ENCODE peak calls at places on chromosomes 5 and 9, in seven cellular contexts. Q is GM12878, K is SK-N-SH, B is H1, S is HCT116, O is HepG2, G is K562. C is an unnamed sample.

GRCh38 chr5:91183743-91184142 is 199.4 kb downstream of the ARRDC3 start:
- DNase-seq in B (peak), G (no peak), K (no peak), O (no peak), S (no peak), Q (no peak), C (no peak)

GRCh38 chr5:620586-621180 is 8.5 kb downstream of the CEP72 start:
- DNase-seq in B (no peak), G (no peak), O (peak), S (no peak), K (no peak), Q (no peak), C (no peak)

GRCh38 chr9:36793277-36793676 is 220.6 kb downstream of the MELK start:
- DNase-seq in K (peak), B (no peak), O (no peak), Q (no peak), G (peak), S (peak), C (no peak)

GRCh38 chr5:815449-815848 is 30.9 kb upstream of the ZDHHC11B start:
- DNase-seq in O (no peak), G (no peak), Q (no peak), S (no peak), B (no peak), K (no peak), C (no peak)

GRCh38 chr5:133754575-133755169 is 142.3 kb upstream of the FSTL4 start:
- DNase-seq in S (peak), G (peak), B (peak), K (no peak), O (peak), Q (peak), C (peak)

GRCh38 chr9:127424669-127424986 is 446 bp downstream of the ZNF79 start:
- DNase-seq in B (no peak), S (no peak), Q (no peak), K (no peak), O (no peak), G (peak), C (no peak)

GRCh38 chr9:76818271-76818670 is 54.0 kb downstream of the PCA3 start:
- DNase-seq in B (peak), K (no peak), Q (no peak), O (peak), S (peak), G (peak), C (no peak)

GRCh38 chr5:42884326-42884725 is 72.6 kb upstream of the SELENOP start:
- DNase-seq in Q (no peak), B (no peak), S (no peak), K (no peak), O (no peak), G (no peak), C (no peak)

GRCh38 chr5:1119312-1119831 is 7.5 kb upstream of the SLC12A7 start:
- DNase-seq in S (no peak), B (no peak), G (no peak), O (peak), Q (no peak), K (no peak), C (no peak)

GRCh38 chr5:118984602-118985001 is 3.7 kb downstream of the DTWD2 start:
- DNase-seq in Q (no peak), B (no peak), O (no peak), K (no peak), G (no peak), S (no peak), C (no peak)

GRCh38 chr9:121450241-121450640 is 49.4 kb downstream of the GGTA1 start:
- DNase-seq in B (no peak), S (no peak), O (no peak), G (no peak), K (no peak), Q (no peak), C (peak)

GRCh38 chr5:178651046-178651810 is 24.4 kb upstream of the CLK4 start:
- DNase-seq in G (no peak), K (no peak), Q (no peak), S (no peak), O (no peak), B (no peak), C (no peak)

GRCh38 chr5:31106259-31106658 is 87.2 kb upstream of the CDH6 start:
- DNase-seq in K (no peak), B (no peak), S (no peak), Q (no peak), G (no peak), O (no peak), C (no peak)

GRCh38 chr9:121321039-121321503 is 49.0 kb downstream of the STOM start:
- DNase-seq in K (no peak), O (no peak), S (no peak), G (no peak), B (no peak), Q (no peak), C (no peak)

GRCh38 chr5:14341571-14342225 is 198.6 kb downstream of the TRIO start:
- DNase-seq in B (peak), Q (no peak), S (no peak), G (no peak), K (no peak), O (no peak), C (no peak)

GRCh38 chr5:179607449-179607931 is 16.0 kb downstream of the HNRNPH1 start:
- DNase-seq in G (no peak), B (no peak), S (no peak), K (no peak), Q (no peak), O (no peak), C (no peak)

GRCh38 chr9:37921168-37921510 is 17.2 kb upstream of the SLC25A51 start:
- DNase-seq in S (no peak), O (no peak), Q (no peak), G (no peak), B (no peak), K (no peak), C (no peak)

GRCh38 chr9:16726023-16726422 is 144.4 kb downstream of the BNC2 start:
- DNase-seq in G (no peak), O (no peak), B (no peak), Q (no peak), S (no peak), K (peak), C (no peak)

GRCh38 chr5:101390317-101390908 is 487.3 kb upstream of the ST8SIA4 start:
- DNase-seq in O (peak), S (peak), K (peak), Q (peak), B (no peak), G (peak), C (peak)

GRCh38 chr5:170541146-170541769 is 37.4 kb downstream of the KCNIP1 start:
- DNase-seq in B (no peak), K (no peak), O (no peak), S (no peak), G (no peak), Q (no peak), C (no peak)

GRCh38 chr5:170545313-170545712 is 41.5 kb downstream of the KCNIP1 start:
- DNase-seq in S (no peak), G (no peak), O (no peak), Q (no peak), B (no peak), K (no peak), C (no peak)

GRCh38 chr5:170540276-170540675 is 36.5 kb downstream of the KCNIP1 start:
- DNase-seq in B (no peak), O (no peak), G (no peak), S (no peak), K (no peak), Q (no peak), C (no peak)

GRCh38 chr5:170546257-170546656 is 42.4 kb downstream of the KCNIP1 start:
- DNase-seq in K (no peak), G (no peak), B (no peak), O (no peak), Q (no peak), S (no peak), C (no peak)

DNA sequence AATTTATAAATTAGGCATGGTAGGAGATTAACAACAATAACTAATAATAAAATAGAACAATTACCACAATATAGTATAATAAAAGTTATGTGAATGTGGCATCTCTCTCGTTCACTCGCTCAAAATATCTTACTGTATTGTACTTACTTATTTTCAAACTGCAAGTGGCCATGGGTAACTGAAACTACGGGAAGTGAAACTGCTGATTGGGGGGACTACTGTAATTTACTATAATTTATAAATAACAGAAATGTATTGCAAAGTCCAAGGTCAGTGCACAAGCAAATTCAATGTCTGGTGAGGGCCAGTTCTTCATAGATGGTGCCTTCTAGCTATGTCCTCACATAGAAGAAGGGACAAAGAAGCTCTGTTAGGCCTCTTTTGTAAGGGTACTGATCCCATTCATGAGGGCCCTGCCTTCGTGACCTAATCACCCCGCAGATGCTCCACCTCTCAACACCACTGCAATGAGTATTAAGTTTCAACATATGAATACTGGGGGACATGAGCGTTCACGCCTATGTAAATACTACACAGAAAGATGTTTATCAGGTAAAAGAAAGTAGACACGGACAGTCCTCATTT is 39.0 kb downstream of the KCNIP1 start:
- DNase-seq in B (no peak), Q (no peak), S (no peak), G (no peak), O (no peak), K (no peak), C (no peak)
- TF ChIP-seq JUND in B (no peak), Q (no peak), S (no peak), G (no peak), O (no peak), K (no peak), C (no peak)

DNA sequence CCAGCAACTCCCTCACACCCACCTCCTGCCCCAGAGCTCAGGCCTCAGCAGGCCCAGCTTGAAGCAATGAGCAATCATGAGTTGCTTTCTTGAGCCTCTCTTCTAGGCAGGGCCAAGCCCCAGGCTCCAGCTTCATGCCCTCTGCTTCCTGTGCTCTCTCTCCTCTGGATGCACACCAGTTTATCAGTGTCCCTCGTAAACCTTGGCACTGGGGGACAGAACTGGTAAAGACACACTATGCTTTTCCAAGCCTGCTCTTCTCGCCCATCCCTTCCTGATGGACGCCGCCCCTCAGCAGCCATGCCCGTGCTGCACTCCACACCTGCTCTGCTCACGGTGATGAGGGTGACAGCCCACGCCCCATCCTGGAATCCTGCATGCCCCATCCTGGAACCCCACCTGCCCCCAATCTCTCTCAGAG is 49.4 kb upstream of the ORM1 start:
- DNase-seq in K (no peak), Q (no peak), B (no peak), G (no peak), S (no peak), O (no peak), C (no peak)
- TF ChIP-seq JUND in K (no peak), Q (no peak), B (no peak), G (no peak), S (no peak), O (no peak), C (no peak)

GRCh38 chr5:173890195-173890951 is 2.2 kb downstream of the CPEB4 start:
- DNase-seq in Q (no peak), G (peak), S (no peak), O (no peak), K (peak), B (no peak), C (no peak)
- TF ChIP-seq JUND in Q (no peak), G (no peak), S (no peak), O (no peak), K (no peak), B (no peak), C (no peak)

DNA sequence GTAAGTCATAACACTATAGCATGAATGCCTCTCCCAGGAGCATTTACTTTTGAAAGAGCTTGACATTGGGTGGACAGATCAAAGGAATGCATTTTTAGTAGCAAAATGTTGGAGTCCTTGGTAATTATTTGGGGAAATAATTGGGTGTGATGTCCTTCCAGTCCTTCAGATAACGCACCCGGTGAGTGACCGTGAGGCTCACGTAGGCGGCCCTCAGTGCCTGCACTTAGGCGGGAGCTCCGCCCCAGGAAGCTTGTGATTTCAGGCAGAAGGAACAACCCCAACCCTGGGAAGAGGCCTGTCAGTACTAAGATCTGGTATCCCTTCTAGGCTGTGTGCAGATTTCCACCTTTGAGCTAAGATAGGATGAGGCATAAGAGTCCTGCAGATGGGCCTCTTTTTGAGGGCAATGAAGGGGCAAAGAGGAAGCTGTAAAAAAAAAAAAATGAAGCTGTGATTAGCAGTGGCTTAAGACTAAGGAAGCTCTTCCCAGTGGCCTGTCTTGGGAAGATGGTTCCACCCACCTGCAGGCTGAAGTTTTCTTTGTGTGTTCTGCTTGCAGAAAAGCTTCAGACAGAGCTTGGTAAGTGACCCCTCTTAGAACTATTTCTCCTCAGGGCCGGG is 14.9 kb downstream of the BTNL9 start:
- DNase-seq in B (no peak), Q (no peak), K (no peak), S (no peak), O (no peak), G (peak), C (no peak)
- TF ChIP-seq JUND in B (no peak), Q (no peak), K (no peak), S (no peak), O (no peak), G (no peak), C (no peak)

GRCh38 chr9:84761137-84761808 is 91.7 kb downstream of the NTRK2 start:
- DNase-seq in S (no peak), K (no peak), Q (no peak), B (no peak), O (no peak), G (no peak), C (no peak)
- TF ChIP-seq JUND in S (no peak), K (no peak), Q (no peak), B (no peak), O (no peak), G (no peak), C (no peak)

DNA sequence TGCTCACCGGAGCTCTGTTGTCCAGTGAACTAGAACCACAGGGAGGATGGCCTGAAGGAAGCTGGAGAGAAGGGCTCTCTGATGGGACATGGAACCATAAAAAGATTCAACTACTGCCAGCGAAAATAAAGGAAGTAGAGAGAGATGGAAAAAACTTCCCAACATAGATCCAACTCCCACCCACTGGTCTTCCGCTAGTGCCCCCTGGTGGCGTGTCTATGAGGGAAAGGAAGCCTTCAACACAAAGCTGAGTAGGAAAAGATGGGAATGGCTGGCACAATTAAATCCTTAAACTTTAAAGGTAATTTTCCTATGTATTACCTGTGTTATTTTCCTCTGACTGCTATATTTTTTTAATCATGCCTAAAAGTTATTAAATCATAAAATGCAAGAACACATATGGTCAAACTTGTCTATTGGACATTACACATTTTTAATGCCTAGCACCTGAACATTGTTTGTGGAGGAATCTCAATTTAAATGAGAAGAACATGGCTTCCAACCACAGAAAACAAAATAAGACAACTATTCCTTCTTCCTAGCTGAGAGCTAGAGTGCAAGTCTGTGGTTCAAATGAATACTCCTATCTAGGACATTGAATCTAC is 51.5 kb downstream of the CEP120 start:
- DNase-seq in Q (no peak), K (peak), B (peak), G (peak), O (peak), S (no peak), C (peak)
- TF ChIP-seq JUND in Q (no peak), K (no peak), B (no peak), G (no peak), O (no peak), S (no peak), C (no peak)

GRCh38 chr5:73464016-73464745 is 15.6 kb upstream of the FOXD1 start:
- DNase-seq in B (no peak), S (no peak), O (no peak), G (no peak), Q (no peak), K (no peak), C (no peak)

GRCh38 chr5:73454379-73455036 is 5.9 kb upstream of the FOXD1 start:
- DNase-seq in B (no peak), O (peak), K (peak), S (peak), Q (no peak), G (peak), C (peak)

GRCh38 chr5:73460133-73460532 is 11.6 kb upstream of the FOXD1 start:
- DNase-seq in O (no peak), K (no peak), G (no peak), B (no peak), Q (no peak), S (no peak), C (no peak)

DNA sequence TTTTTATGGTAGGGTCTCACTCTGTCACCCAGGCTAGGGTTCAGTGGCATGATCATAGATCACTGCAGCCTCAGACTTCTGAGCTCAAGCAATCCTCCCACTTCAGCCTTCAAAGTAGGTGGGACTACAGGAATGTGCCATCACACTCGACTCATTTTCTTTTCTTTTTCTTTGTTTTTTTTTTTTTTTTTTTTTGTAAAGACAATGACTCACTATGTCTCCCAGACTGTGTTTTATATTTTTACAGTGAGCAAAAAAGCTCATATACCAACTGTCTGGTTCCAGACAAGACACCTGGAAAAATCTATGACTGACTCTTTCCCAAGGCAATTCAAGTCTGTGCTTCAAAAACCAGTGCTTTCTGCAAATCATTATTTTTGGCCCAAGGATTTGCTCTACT is 10.8 kb upstream of the FOXD1 start:
- DNase-seq in S (no peak), G (no peak), O (no peak), B (no peak), Q (no peak), K (no peak), C (no peak)
- TF ChIP-seq JUND in S (no peak), G (no peak), O (no peak), B (no peak), Q (no peak), K (no peak), C (no peak)

DNA sequence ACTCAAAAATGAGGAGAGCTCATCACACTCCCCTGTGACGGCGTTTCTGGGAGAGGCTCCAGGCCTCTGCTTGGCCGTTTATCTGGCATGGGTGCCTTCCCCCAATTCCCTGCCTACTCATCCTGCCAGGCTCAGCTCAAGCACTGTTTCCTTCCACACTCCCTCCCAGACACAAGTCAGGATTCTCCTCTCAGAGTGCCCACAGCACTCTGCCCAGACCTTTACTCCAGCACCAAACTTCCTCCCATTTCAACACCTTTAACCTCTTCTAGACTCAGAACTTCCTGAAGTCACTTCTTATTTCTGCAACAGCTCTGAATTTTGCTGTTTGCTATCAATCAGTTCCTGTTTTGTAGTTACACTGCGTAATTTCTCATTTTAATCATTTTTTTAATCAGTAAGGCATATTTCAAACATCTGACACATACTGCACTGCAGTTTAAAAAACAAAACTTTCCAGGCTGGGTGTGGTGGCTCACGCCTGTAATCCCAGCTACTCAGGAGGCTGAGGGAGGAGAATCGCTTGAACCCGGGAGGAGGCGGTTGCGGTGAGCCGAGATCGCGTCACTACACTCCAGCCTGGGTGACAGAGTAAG is 16.0 kb downstream of the TRMO start:
- DNase-seq in B (no peak), S (no peak), Q (no peak), K (no peak), O (no peak), G (no peak), C (no peak)
- TF ChIP-seq JUND in B (no peak), S (no peak), Q (no peak), K (no peak), O (no peak), G (no peak), C (no peak)